ENCODE peak calls at places on chromosomes 13 and 19, in ten cellular contexts. I, E, J, X, N, O, K, F, Z and S are unnamed samples.

GRCh38 chr13:110105136-110105535 is 201.8 kb downstream of the COL4A1 start:
- DNase-seq in Z (no peak), X (peak), I (no peak), N (no peak), E (no peak), F (no peak), O (no peak), K (no peak), J (no peak), S (no peak)

GRCh38 chr13:29758591-29759114 is 91.8 kb downstream of the UBL3 start:
- DNase-seq in I (peak), K (no peak), X (no peak), J (no peak), E (no peak), N (peak), Z (no peak), O (no peak), F (peak), S (no peak)

GRCh38 chr19:56162258-56162657 is 13.6 kb upstream of the GALP start:
- DNase-seq in X (no peak), K (no peak), F (no peak), I (no peak), N (no peak), E (no peak), Z (no peak), O (no peak), J (no peak), S (no peak)

GRCh38 chr13:21749410-21749809 is 78.5 kb downstream of the FGF9 start:
- DNase-seq in F (no peak), N (no peak), I (no peak), E (no peak), O (no peak), J (no peak), X (no peak), K (no peak), Z (no peak), S (no peak)

GRCh38 chr19:29837448-29837961 is 25.7 kb downstream of the CCNE1 start:
- DNase-seq in J (no peak), K (no peak), F (no peak), N (no peak), Z (no peak), E (no peak), O (no peak), I (peak), X (no peak), S (no peak)

GRCh38 chr19:3225677-3226093 is 1.2 kb downstream of the CELF5 start:
- DNase-seq in N (no peak), X (no peak), J (no peak), K (no peak), I (no peak), O (no peak), F (no peak), E (no peak), Z (no peak), S (no peak)

GRCh38 chr13:72963762-72964161 is 95.0 kb upstream of the KLF5 start:
- DNase-seq in J (no peak), O (no peak), N (no peak), I (no peak), F (no peak), K (no peak), X (no peak), E (no peak), Z (no peak), S (no peak)

GRCh38 chr13:59342396-59342795 is 821.3 kb downstream of the DIAPH3 start:
- DNase-seq in X (no peak), K (no peak), J (no peak), Z (no peak), N (no peak), E (no peak), I (no peak), O (no peak), F (no peak), S (no peak)

GRCh38 chr13:100753391-100753790 is 78.8 kb upstream of the TMTC4 start:
- DNase-seq in I (no peak), X (no peak), K (no peak), J (no peak), N (no peak), Z (no peak), E (no peak), O (no peak), F (no peak), S (no peak)

GRCh38 chr13:113802761-113803160 is 43.7 kb downstream of the TMEM255B start:
- DNase-seq in F (no peak), K (no peak), J (no peak), X (no peak), E (no peak), I (no peak), N (no peak), O (no peak), Z (no peak), S (peak)

GRCh38 chr19:39676004-39676403 is 20.3 kb downstream of the LGALS16 start:
- DNase-seq in Z (no peak), F (no peak), E (no peak), K (no peak), X (no peak), I (no peak), O (no peak), N (no peak), J (no peak), S (no peak)

GRCh38 chr19:6577410-6578125 is 13.4 kb downstream of the CD70 start:
- DNase-seq in Z (peak), X (no peak), E (no peak), J (no peak), I (peak), O (no peak), N (no peak), F (no peak), K (no peak), S (no peak)

GRCh38 chr13:64311112-64311511 is 2895.5 kb upstream of the PCDH20 start:
- DNase-seq in K (no peak), X (no peak), O (no peak), F (no peak), E (no peak), Z (no peak), J (no peak), N (no peak), I (no peak), S (no peak)

GRCh38 chr19:51368366-51369282 is at the start of gene CLDND2:
- DNase-seq in N (peak), K (no peak), F (no peak), Z (no peak), E (no peak), X (no peak), J (no peak), O (no peak), I (no peak), S (no peak)

GRCh38 chr13:109297628-109298027 is 488.8 kb downstream of the IRS2 start:
- DNase-seq in N (no peak), I (no peak), J (no peak), Z (no peak), E (no peak), F (no peak), K (no peak), X (no peak), O (no peak), S (no peak)

GRCh38 chr13:59643906-59644626 is 519.7 kb downstream of the DIAPH3 start:
- DNase-seq in K (no peak), I (no peak), O (no peak), Z (no peak), X (no peak), N (no peak), E (no peak), J (no peak), F (no peak), S (no peak)

GRCh38 chr13:62631124-62631523 is 1215.5 kb upstream of the PCDH20 start:
- DNase-seq in F (no peak), K (no peak), E (no peak), X (no peak), I (no peak), N (no peak), Z (no peak), J (no peak), O (no peak), S (no peak)

GRCh38 chr13:44271915-44272341 is 101.7 kb upstream of the SERP2 start:
- DNase-seq in O (no peak), E (no peak), Z (no peak), J (no peak), N (no peak), X (peak), I (no peak), F (no peak), K (no peak), S (peak)

GRCh38 chr13:72383646-72384045 is 343.8 kb downstream of the MZT1 start:
- DNase-seq in K (no peak), F (no peak), N (no peak), Z (no peak), X (no peak), E (no peak), I (no peak), O (no peak), J (no peak), S (no peak)

GRCh38 chr13:113533441-113533840 is 42.9 kb upstream of the DCUN1D2 start:
- DNase-seq in E (no peak), N (no peak), F (no peak), K (no peak), Z (no peak), X (peak), O (no peak), J (no peak), I (no peak), S (no peak)